ENCODE peak calls at places on chromosomes 12 and 14, in eight cellular contexts. J, U, H, S, O, L, X and E are unnamed samples.

GRCh38 chr14:83885748-83886382 is 1644.1 kb upstream of the FLRT2 start:
- DNase-seq in J (no peak), U (no peak), H (no peak), S (no peak), O (no peak), L (no peak), X (no peak), E (no peak)

GRCh38 chr14:50085570-50086315 is 30.6 kb downstream of the VCPKMT start:
- DNase-seq in J (no peak), U (no peak), H (peak), S (peak), O (no peak), L (no peak), X (no peak), E (no peak)

GRCh38 chr12:122250047-122250446 is 16.2 kb downstream of the VPS33A start:
- DNase-seq in J (no peak), U (no peak), H (no peak), S (no peak), O (no peak), L (no peak), X (no peak), E (no peak)

GRCh38 chr14:69261761-69262331 is 1.9 kb downstream of the GALNT16 start:
- DNase-seq in J (no peak), U (no peak), H (no peak), S (no peak), O (peak), L (peak), X (peak), E (peak)

GRCh38 chr12:28239918-28240317 is 49.7 kb downstream of the CCDC91 start:
- DNase-seq in J (no peak), U (no peak), H (no peak), S (no peak), O (no peak), L (no peak), X (no peak), E (no peak)

GRCh38 chr12:40917561-40917960 is 225.3 kb downstream of the CNTN1 start:
- DNase-seq in J (no peak), U (no peak), H (peak), S (no peak), O (no peak), L (no peak), X (no peak), E (no peak)

GRCh38 chr14:99158150-99158549 is 113.8 kb downstream of the BCL11B start:
- DNase-seq in J (no peak), U (no peak), H (peak), S (no peak), O (no peak), L (no peak), X (no peak), E (no peak)

GRCh38 chr14:105012171-105012985 is 8.5 kb downstream of the CDCA4 start:
- DNase-seq in J (no peak), U (no peak), H (no peak), S (no peak), O (no peak), L (peak), X (no peak), E (no peak)

GRCh38 chr14:55223364-55223763 is 32.0 kb upstream of the DLGAP5 start:
- DNase-seq in J (no peak), U (no peak), H (no peak), S (no peak), O (no peak), L (no peak), X (no peak), E (no peak)

GRCh38 chr12:94818970-94819369 is 168.6 kb upstream of the TMCC3 start:
- DNase-seq in J (no peak), U (no peak), H (no peak), S (no peak), O (no peak), L (no peak), X (no peak), E (no peak)

GRCh38 chr12:65493893-65494205 is 215.4 kb downstream of the MSRB3 start:
- DNase-seq in J (no peak), U (no peak), H (no peak), S (no peak), O (no peak), L (no peak), X (no peak), E (no peak)

GRCh38 chr14:32588448-32589320 is 259.6 kb downstream of the AKAP6 start:
- DNase-seq in J (peak), U (peak), H (peak), S (peak), O (peak), L (peak), X (peak), E (peak)

GRCh38 chr14:68466491-68466977 is 326.3 kb downstream of the ZFP36L1 start:
- DNase-seq in J (no peak), U (peak), H (peak), S (no peak), O (no peak), L (no peak), X (no peak), E (peak)

GRCh38 chr12:86234309-86234708 is 21.9 kb downstream of the MGAT4C start:
- DNase-seq in J (peak), U (no peak), H (no peak), S (no peak), O (no peak), L (no peak), X (no peak), E (no peak)

GRCh38 chr12:72141381-72141780 is 130.8 kb upstream of the TRHDE start:
- DNase-seq in J (peak), U (peak), H (peak), S (peak), O (no peak), L (peak), X (no peak), E (no peak)

GRCh38 chr12:80936642-80937390 is 918 bp downstream of the LIN7A start:
- DNase-seq in J (peak), U (peak), H (peak), S (no peak), O (peak), L (peak), X (peak), E (peak)

DNA sequence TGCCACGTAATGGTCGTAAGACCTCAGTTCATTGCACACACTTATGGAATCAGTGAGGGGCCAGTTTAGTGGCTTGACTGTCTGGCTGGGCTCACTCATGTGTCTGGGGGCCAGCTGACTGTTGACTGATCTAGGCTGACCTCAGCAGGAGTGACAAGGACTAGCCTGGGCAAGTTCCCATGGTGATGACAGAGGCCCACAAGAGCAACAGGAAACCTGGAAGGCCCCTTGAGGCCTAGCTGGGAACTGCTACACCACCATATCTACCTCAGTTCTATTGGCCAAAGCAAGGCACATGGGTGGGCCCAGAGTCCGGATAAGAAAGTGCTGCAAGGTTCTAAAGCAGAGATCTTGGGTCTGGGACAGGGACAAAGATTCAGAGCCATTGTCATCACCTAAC is 21.3 kb upstream of the RFLNA start:
- DNase-seq in J (no peak), U (peak), H (peak), S (peak), O (no peak), L (peak), X (peak), E (peak)
- TF ChIP-seq CTCF in J (no peak), U (no peak), H (peak), S (peak), O (peak), L (peak), X (peak), E (peak)

GRCh38 chr12:48569946-48570345 is at the start of gene LALBA:
- DNase-seq in J (no peak), U (no peak), H (no peak), S (no peak), O (no peak), L (no peak), X (no peak), E (no peak)

GRCh38 chr12:48567731-48568130 is 2.1 kb downstream of the LALBA start:
- DNase-seq in J (no peak), U (no peak), H (no peak), S (no peak), O (no peak), L (no peak), X (no peak), E (no peak)

GRCh38 chr12:48572326-48572725 is 2.5 kb upstream of the LALBA start:
- DNase-seq in J (no peak), U (no peak), H (no peak), S (no peak), O (no peak), L (no peak), X (no peak), E (no peak)
- TF ChIP-seq EZH2phosphoT487 in J (no peak), U (no peak), H (no peak), S (no peak), O (no peak), L (no peak), X (no peak), E (no peak)

GRCh38 chr12:82687020-82687951 is 580 bp downstream of the TMTC2 start:
- DNase-seq in J (peak), U (peak), H (peak), S (peak), O (peak), L (no peak), X (peak), E (peak)
- TF ChIP-seq CTCF in J (no peak), U (no peak), H (no peak), S (no peak), O (no peak), L (no peak), X (no peak), E (peak)

DNA sequence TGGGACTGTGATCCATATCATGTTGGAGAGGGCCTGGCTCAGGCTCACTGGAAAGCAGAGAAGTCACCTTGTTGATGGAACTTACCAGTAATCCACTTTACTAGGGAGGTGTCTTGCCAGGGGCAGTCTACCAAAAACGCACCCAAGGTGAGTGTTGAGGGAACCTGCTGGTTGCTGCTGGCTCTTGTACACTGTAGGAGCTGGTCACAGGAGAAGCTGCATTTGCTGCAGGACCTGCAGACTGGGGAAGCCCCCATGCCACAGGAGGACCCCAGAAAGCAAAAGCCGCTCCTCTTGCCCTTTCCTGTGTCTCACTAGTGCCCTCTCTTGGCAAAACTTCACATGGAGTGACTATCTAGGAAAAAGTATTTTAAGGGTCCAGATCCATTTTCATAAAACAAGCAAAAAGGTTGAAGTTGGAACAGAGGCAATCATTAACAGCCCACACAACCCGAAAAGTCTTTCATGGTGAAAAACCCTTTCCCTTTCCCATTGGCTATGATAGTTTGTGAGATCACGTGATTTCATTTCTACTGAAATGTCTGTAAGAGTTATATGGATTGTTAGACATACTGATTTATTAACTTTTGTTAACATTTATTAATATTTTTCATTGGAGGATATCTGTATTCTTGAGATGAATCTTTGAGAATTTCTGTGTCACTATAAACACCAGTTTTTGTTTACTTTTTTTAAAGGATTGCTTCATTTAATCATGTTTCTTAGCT is 59.2 kb downstream of the RASSF8 start:
- DNase-seq in J (peak), U (peak), H (peak), S (peak), O (peak), L (peak), X (peak), E (peak)
- TF ChIP-seq EZH2phosphoT487 in J (no peak), U (no peak), H (no peak), S (no peak), O (no peak), L (no peak), X (no peak), E (no peak)

GRCh38 chr12:109732321-109733305 is 19.0 kb downstream of the FAM222A start:
- DNase-seq in J (no peak), U (no peak), H (no peak), S (no peak), O (peak), L (peak), X (no peak), E (no peak)

GRCh38 chr12:109729837-109730200 is 16.2 kb downstream of the FAM222A start:
- DNase-seq in J (no peak), U (no peak), H (no peak), S (no peak), O (no peak), L (peak), X (no peak), E (no peak)

GRCh38 chr12:109730306-109731145 is 16.9 kb downstream of the FAM222A start:
- DNase-seq in J (no peak), U (no peak), H (no peak), S (no peak), O (no peak), L (peak), X (no peak), E (no peak)

GRCh38 chr12:109731806-109732205 is 18.2 kb downstream of the FAM222A start:
- DNase-seq in J (no peak), U (no peak), H (no peak), S (no peak), O (no peak), L (peak), X (no peak), E (no peak)

DNA sequence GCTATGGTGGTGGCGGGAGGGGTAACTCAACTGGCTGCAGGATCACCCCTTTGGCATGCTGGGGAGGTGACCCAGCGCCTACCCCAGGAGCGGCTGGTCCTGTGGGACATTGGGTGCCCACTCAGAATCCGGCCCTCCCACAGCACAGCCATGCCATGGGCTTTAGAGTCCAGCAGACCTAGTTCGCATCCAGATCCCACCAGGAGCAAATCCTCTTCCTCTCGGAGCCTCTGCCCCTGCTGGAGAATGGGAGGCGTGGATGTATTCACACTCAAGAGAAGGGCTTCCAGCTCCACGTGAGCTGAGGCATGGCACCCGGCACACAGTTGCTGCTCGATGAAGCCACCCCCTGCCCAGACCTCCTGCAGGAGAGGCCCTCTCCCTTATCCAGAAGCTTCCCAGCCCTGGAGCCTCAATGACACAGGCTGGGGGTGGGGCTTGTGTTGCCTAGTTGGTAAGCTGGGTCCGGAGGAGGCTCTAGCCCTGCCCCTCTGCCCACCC is 17.7 kb downstream of the FAM222A start:
- DNase-seq in J (no peak), U (no peak), H (no peak), S (no peak), O (no peak), L (peak), X (no peak), E (no peak)
- TF ChIP-seq CTCF in J (no peak), U (no peak), H (no peak), S (no peak), O (no peak), L (no peak), X (no peak), E (no peak)

GRCh38 chr12:106585862-106586534 is 3.2 kb downstream of the RFX4 start:
- DNase-seq in J (no peak), U (no peak), H (no peak), S (no peak), O (peak), L (peak), X (peak), E (peak)
- TF ChIP-seq EZH2phosphoT487 in J (no peak), U (no peak), H (peak), S (no peak), O (peak), L (no peak), X (no peak), E (peak)

DNA sequence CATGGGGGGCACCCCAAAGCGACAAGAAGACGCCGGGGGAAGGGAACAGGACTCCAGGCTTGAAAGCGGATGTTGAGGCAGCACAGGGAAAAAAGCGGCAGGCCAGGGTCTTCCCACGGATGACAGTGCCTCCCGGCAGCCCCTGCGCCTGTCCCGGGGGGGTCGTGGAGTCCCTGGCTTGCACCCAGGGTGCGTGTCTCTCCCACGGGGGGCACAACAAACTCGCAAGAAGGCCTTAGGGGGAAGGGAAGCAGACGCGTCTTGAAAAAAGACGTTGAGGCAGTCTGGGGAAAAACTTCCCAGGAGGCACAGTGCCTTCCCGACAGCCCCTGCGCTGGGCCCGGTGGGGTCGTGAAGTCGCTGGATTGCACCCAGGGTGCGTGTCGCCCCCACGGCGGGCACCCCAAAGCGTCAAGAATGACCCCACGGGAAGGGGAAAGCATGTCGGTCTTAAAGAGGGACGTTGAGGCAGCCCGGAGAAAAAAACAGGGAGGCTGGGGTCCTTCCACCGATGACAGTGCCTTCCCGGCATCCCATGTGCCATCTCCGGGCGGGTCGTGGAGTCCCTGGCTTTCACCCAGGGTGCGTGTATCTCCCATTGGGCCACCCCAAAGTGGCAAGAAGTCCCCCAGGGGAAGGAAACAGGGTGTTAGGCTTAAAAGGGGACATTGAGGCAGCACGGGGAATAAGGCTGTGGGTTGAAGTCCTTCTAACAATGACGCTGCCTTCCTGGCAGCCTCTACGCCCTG is 159.9 kb upstream of the ALG10B start:
- DNase-seq in J (no peak), U (no peak), H (no peak), S (no peak), O (no peak), L (no peak), X (no peak), E (no peak)
- TF ChIP-seq CTCF in J (no peak), U (no peak), H (no peak), S (no peak), O (no peak), L (no peak), X (no peak), E (no peak)

DNA sequence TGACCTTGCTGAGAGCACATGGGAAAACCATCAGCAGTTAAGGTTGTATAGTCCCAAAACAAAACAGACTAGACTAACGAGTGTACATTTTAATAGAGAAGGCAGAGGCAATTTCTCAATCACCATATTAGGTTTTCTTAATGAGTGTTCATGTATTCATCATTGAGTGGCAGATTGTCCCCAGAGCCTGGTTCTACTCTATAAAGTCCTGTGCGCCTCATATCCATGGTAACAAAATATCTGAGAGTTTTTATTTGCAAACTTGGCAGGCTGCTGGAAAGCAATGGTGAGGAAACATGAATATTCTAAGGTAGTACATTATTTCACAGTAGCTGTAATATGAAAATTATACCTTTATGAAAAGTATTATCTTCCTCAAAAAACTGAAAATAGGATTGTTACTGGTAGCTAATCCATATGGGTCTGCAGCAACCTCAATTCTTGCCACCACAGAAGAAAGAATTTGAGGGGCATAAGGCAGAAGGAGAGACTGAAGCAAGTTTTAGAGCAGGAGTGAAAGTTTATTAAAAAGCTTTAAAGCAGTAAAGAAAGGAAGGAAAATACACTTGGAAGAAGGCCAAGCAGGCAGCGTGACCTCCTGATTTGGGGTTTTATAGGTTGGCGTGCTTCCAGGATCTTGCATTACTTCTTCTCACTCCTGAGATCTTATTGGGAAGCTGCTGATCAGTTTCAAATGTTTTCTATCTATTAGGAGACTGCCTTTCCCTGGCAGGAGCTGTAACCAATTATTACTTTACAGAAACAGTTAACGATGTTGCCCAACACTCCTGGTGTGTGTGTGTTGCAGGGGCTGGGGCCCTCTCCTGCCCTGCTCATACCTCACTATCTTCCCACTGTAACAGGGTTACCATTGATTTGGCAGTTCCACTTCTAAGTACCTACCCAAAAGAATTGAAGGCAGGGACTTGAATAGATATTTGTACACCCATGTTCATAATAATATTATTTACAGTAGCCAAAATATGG is 154.0 kb upstream of the NUDT4 start:
- DNase-seq in J (no peak), U (no peak), H (peak), S (no peak), O (no peak), L (no peak), X (no peak), E (peak)
- TF ChIP-seq EZH2phosphoT487 in J (no peak), U (no peak), H (no peak), S (no peak), O (no peak), L (no peak), X (no peak), E (no peak)

GRCh38 chr12:51517800-51518199 is 73.2 kb upstream of the SCN8A start:
- DNase-seq in J (no peak), U (no peak), H (no peak), S (peak), O (peak), L (no peak), X (peak), E (no peak)
- TF ChIP-seq CTCF in J (no peak), U (no peak), H (no peak), S (peak), O (peak), L (no peak), X (peak), E (no peak)